ENCODE peak calls at places on chromosomes 12 and 14, in six cellular contexts. X is Calu3; U is activated CD4-positive, alpha-beta T cell treated with anti-CD3 and anti-CD28 coated beads, Interleukin-2, amount 10 ng/mL, durations not matched to agents 7 days and 5 days; V is mammary epithelial cell; Z is stimulated activated CD8-positive, alpha-beta memory T cell treated with anti-CD3 and anti-CD28 coated beads, Interleukin-4, amount 100 ng/mL, for 48 hours; O is transverse colon. S is an unnamed sample.

GRCh38 chr12:89731614-89732013 is 23.0 kb upstream of the ATP2B1 start:
- DNase-seq in O (no peak), X (no peak), Z (no peak), U (no peak), V (peak; percentile 71), S (no peak)

GRCh38 chr12:49623142-49623899 is at the start of gene PRPF40B:
- DNase-seq in X (peak; percentile 81), O (peak; percentile 91), U (peak; percentile 84), Z (peak; percentile 87), V (peak; percentile 79), S (peak; percentile 76)

GRCh38 chr12:52579468-52580450 is 6.1 kb upstream of the KRT74 start:
- DNase-seq in O (no peak), U (no peak), Z (no peak), X (no peak), V (peak; percentile 83), S (no peak)

GRCh38 chr12:68899251-68899771 is 33.7 kb downstream of the CPM start:
- DNase-seq in O (peak; percentile 75), Z (no peak), U (no peak), X (peak; percentile 79), V (peak; percentile 67), S (no peak)

GRCh38 chr12:114319422-114319821 is 86.5 kb downstream of the TBX5 start:
- DNase-seq in O (no peak), Z (no peak), X (no peak), V (no peak), U (no peak), S (no peak)

GRCh38 chr12:113477171-113477841 is 5.6 kb upstream of the LHX5 start:
- DNase-seq in O (no peak), Z (no peak), V (no peak), X (no peak), U (no peak), S (no peak)

GRCh38 chr14:91232052-91232451 is 12.5 kb downstream of the GPR68 start:
- DNase-seq in Z (no peak), X (no peak), O (no peak), U (no peak), V (no peak), S (no peak)

GRCh38 chr12:15855646-15856045 is 26.5 kb upstream of the STRAP start:
- DNase-seq in V (peak; percentile 14), O (no peak), X (no peak), Z (no peak), U (no peak), S (no peak)

GRCh38 chr12:45878630-45879255 is 111.6 kb downstream of the SCAF11 start:
- DNase-seq in U (peak; percentile 41), X (no peak), V (no peak), O (no peak), Z (no peak), S (no peak)

GRCh38 chr12:12447837-12448236 is 91.0 kb downstream of the BORCS5 start:
- DNase-seq in X (no peak), V (no peak), U (no peak), Z (no peak), O (no peak), S (no peak)

GRCh38 chr12:30457621-30458289 is 237.9 kb downstream of the IPO8 start:
- DNase-seq in V (peak; percentile 71), O (no peak), X (no peak), Z (no peak), U (no peak), S (no peak)

GRCh38 chr12:117152793-117153775 is 37.2 kb downstream of the FBXO21 start:
- DNase-seq in V (no peak), X (no peak), U (no peak), Z (peak; percentile 26), O (no peak), S (no peak)

GRCh38 chr14:68672609-68673285 is 120.1 kb downstream of the ZFP36L1 start:
- DNase-seq in V (no peak), O (no peak), Z (no peak), X (no peak), U (no peak), S (no peak)

GRCh38 chr12:106205208-106206069 is 42.4 kb downstream of the CKAP4 start:
- DNase-seq in O (no peak), U (no peak), V (peak; percentile 44), Z (no peak), X (peak; percentile 73), S (peak; percentile 31)

GRCh38 chr12:75986001-75986739 is 45.4 kb downstream of the PHLDA1 start:
- DNase-seq in O (no peak), X (peak; percentile 63), U (no peak), Z (no peak), V (no peak), S (peak; percentile 34)

GRCh38 chr12:42695490-42695995 is 106.0 kb upstream of the PRICKLE1 start:
- DNase-seq in U (no peak), V (no peak), X (no peak), O (no peak), Z (no peak), S (no peak)

GRCh38 chr12:50302686-50303085 is 19.4 kb upstream of the LIMA1 start:
- DNase-seq in V (no peak), X (no peak), Z (no peak), U (no peak), O (no peak), S (no peak)

GRCh38 chr14:52844262-52845060 is 53.1 kb upstream of the GNPNAT1 start:
- DNase-seq in U (no peak), O (no peak), Z (no peak), V (no peak), X (no peak), S (no peak)

GRCh38 chr12:12079291-12079690 is 8.6 kb downstream of the BCL2L14 start:
- DNase-seq in U (no peak), O (no peak), V (peak; percentile 3), Z (no peak), X (no peak), S (no peak)

GRCh38 chr12:59041241-59042121 is 121.2 kb upstream of the LRIG3 start:
- DNase-seq in Z (no peak), U (no peak), X (peak; percentile 51), O (no peak), V (peak; percentile 98), S (no peak)

GRCh38 chr12:20549115-20549719 is 145.9 kb upstream of the SLCO1C1 start:
- DNase-seq in U (no peak), Z (no peak), O (peak; percentile 26), X (peak; percentile 31), V (no peak), S (peak; percentile 14)

GRCh38 chr12:57235012-57235727 is 5.7 kb downstream of the SHMT2 start:
- DNase-seq in X (no peak), V (no peak), U (no peak), Z (peak; percentile 24), O (no peak), S (no peak)

GRCh38 chr14:36503771-36504741 is 16.0 kb downstream of the NKX2-1 start:
- DNase-seq in V (no peak), U (no peak), X (no peak), O (no peak), Z (no peak), S (no peak)

GRCh38 chr14:34053666-34054065 is 102.8 kb upstream of the EGLN3 start:
- DNase-seq in O (peak; percentile 33), V (peak; percentile 21), Z (no peak), X (no peak), U (no peak), S (no peak)

GRCh38 chr12:116159175-116159574 is 118.3 kb downstream of the MED13L start:
- DNase-seq in U (no peak), X (no peak), Z (no peak), V (no peak), O (no peak), S (peak; percentile 41)

GRCh38 chr14:68663385-68664076 is 129.3 kb downstream of the ZFP36L1 start:
- DNase-seq in U (no peak), Z (peak; percentile 69), V (peak; percentile 73), O (no peak), X (no peak), S (no peak)

GRCh38 chr12:13024151-13024946 is 19.8 kb upstream of the FAM234B start:
- DNase-seq in U (no peak), X (no peak), Z (no peak), O (peak; percentile 33), V (no peak), S (no peak)

GRCh38 chr14:99231850-99232401 is 40.1 kb downstream of the BCL11B start:
- DNase-seq in X (no peak), Z (peak; percentile 64), U (no peak), O (no peak), V (no peak), S (no peak)

GRCh38 chr12:113220593-113221180 is 577 bp upstream of the TPCN1 start:
- DNase-seq in U (no peak), X (no peak), O (no peak), Z (no peak), V (no peak), S (no peak)

GRCh38 chr14:85532981-85533820 is 3.3 kb downstream of the FLRT2 start:
- DNase-seq in U (no peak), O (no peak), X (no peak), Z (no peak), V (peak; percentile 88), S (peak; percentile 53)

S was measured in NCI-H1105.